ENCODE peak calls at places on chromosomes 2 and 18, in seven cellular contexts. One of them, this sample, is unnamed.

GRCh38 chr2:28736034-28736433 is 15.6 kb upstream of the PPP1CB start:
- DNase-seq in activated T-helper 1 cell treated with anti-CD3 and anti-CD28 coated beads, Interleukin-2, amount 50 U/mL, for 16 hours: no peak
- DNase-seq in Daoy: no peak
- DNase-seq in endothelial cell: no peak
- DNase-seq in HuH-7: no peak
- DNase-seq in esophagus muscularis mucosa: no peak
- DNase-seq in NCI-H446: peak; percentile 39
- DNase-seq in this sample: no peak

GRCh38 chr2:5696351-5696740 is 4.2 kb downstream of the SOX11 start:
- DNase-seq in HuH-7: no peak
- DNase-seq in esophagus muscularis mucosa: peak; percentile 19
- DNase-seq in endothelial cell: peak; percentile 47
- DNase-seq in NCI-H446: no peak
- DNase-seq in activated T-helper 1 cell treated with anti-CD3 and anti-CD28 coated beads, Interleukin-2, amount 50 U/mL, for 16 hours: no peak
- DNase-seq in Daoy: peak; percentile 69
- DNase-seq in this sample: no peak

GRCh38 chr2:198004921-198005829 is 200.8 kb downstream of the PLCL1 start:
- DNase-seq in activated T-helper 1 cell treated with anti-CD3 and anti-CD28 coated beads, Interleukin-2, amount 50 U/mL, for 16 hours: peak; percentile 12
- DNase-seq in endothelial cell: no peak
- DNase-seq in NCI-H446: no peak
- DNase-seq in HuH-7: no peak
- DNase-seq in esophagus muscularis mucosa: no peak
- DNase-seq in Daoy: no peak
- DNase-seq in this sample: no peak

GRCh38 chr2:28360742-28361293 is 31.8 kb upstream of the FOSL2 start:
- DNase-seq in esophagus muscularis mucosa: no peak
- DNase-seq in activated T-helper 1 cell treated with anti-CD3 and anti-CD28 coated beads, Interleukin-2, amount 50 U/mL, for 16 hours: no peak
- DNase-seq in NCI-H446: no peak
- DNase-seq in endothelial cell: no peak
- DNase-seq in HuH-7: no peak
- DNase-seq in Daoy: peak; percentile 80
- DNase-seq in this sample: no peak

GRCh38 chr2:11376071-11376470 is 31.6 kb upstream of the ROCK2 start:
- DNase-seq in NCI-H446: no peak
- DNase-seq in Daoy: no peak
- DNase-seq in esophagus muscularis mucosa: no peak
- DNase-seq in HuH-7: no peak
- DNase-seq in activated T-helper 1 cell treated with anti-CD3 and anti-CD28 coated beads, Interleukin-2, amount 50 U/mL, for 16 hours: no peak
- DNase-seq in endothelial cell: no peak
- DNase-seq in this sample: no peak

GRCh38 chr2:225660262-225661091 is 261.0 kb downstream of the NYAP2 start:
- DNase-seq in Daoy: peak; percentile 58
- DNase-seq in NCI-H446: peak; percentile 68
- DNase-seq in activated T-helper 1 cell treated with anti-CD3 and anti-CD28 coated beads, Interleukin-2, amount 50 U/mL, for 16 hours: peak; percentile 51
- DNase-seq in esophagus muscularis mucosa: no peak
- DNase-seq in HuH-7: peak; percentile 28
- DNase-seq in endothelial cell: peak; percentile 76
- DNase-seq in this sample: peak; percentile 40

GRCh38 chr2:199197448-199197847 is 260.3 kb downstream of the SATB2 start:
- DNase-seq in endothelial cell: no peak
- DNase-seq in HuH-7: no peak
- DNase-seq in NCI-H446: no peak
- DNase-seq in activated T-helper 1 cell treated with anti-CD3 and anti-CD28 coated beads, Interleukin-2, amount 50 U/mL, for 16 hours: no peak
- DNase-seq in Daoy: peak; percentile 11
- DNase-seq in esophagus muscularis mucosa: no peak
- DNase-seq in this sample: no peak

GRCh38 chr2:95509408-95509807 is 24.9 kb upstream of the TRIM43B start:
- DNase-seq in esophagus muscularis mucosa: no peak
- DNase-seq in HuH-7: no peak
- DNase-seq in endothelial cell: no peak
- DNase-seq in Daoy: no peak
- DNase-seq in NCI-H446: no peak
- DNase-seq in activated T-helper 1 cell treated with anti-CD3 and anti-CD28 coated beads, Interleukin-2, amount 50 U/mL, for 16 hours: no peak
- DNase-seq in this sample: no peak

GRCh38 chr2:88450186-88450585 is 2.3 kb downstream of the FOXI3 start:
- DNase-seq in endothelial cell: no peak
- DNase-seq in esophagus muscularis mucosa: no peak
- DNase-seq in HuH-7: no peak
- DNase-seq in Daoy: no peak
- DNase-seq in activated T-helper 1 cell treated with anti-CD3 and anti-CD28 coated beads, Interleukin-2, amount 50 U/mL, for 16 hours: no peak
- DNase-seq in NCI-H446: no peak
- DNase-seq in this sample: no peak

GRCh38 chr2:133241231-133241575 is 327.1 kb downstream of the NCKAP5 start:
- DNase-seq in endothelial cell: no peak
- DNase-seq in esophagus muscularis mucosa: no peak
- DNase-seq in HuH-7: no peak
- DNase-seq in activated T-helper 1 cell treated with anti-CD3 and anti-CD28 coated beads, Interleukin-2, amount 50 U/mL, for 16 hours: no peak
- DNase-seq in Daoy: no peak
- DNase-seq in NCI-H446: no peak
- DNase-seq in this sample: no peak

GRCh38 chr2:235116885-235117492 is 165.2 kb downstream of the SH3BP4 start:
- DNase-seq in esophagus muscularis mucosa: no peak
- DNase-seq in NCI-H446: peak; percentile 33
- DNase-seq in activated T-helper 1 cell treated with anti-CD3 and anti-CD28 coated beads, Interleukin-2, amount 50 U/mL, for 16 hours: no peak
- DNase-seq in HuH-7: peak; percentile 19
- DNase-seq in Daoy: no peak
- DNase-seq in endothelial cell: no peak
- DNase-seq in this sample: no peak

GRCh38 chr18:49018961-49019445 is 68.2 kb upstream of the SMAD7 start:
- DNase-seq in esophagus muscularis mucosa: no peak
- DNase-seq in HuH-7: no peak
- DNase-seq in endothelial cell: no peak
- DNase-seq in activated T-helper 1 cell treated with anti-CD3 and anti-CD28 coated beads, Interleukin-2, amount 50 U/mL, for 16 hours: no peak
- DNase-seq in NCI-H446: no peak
- DNase-seq in Daoy: no peak
- DNase-seq in this sample: no peak

GRCh38 chr2:134491796-134492441 is 226.9 kb downstream of the TMEM163 start:
- DNase-seq in esophagus muscularis mucosa: no peak
- DNase-seq in endothelial cell: no peak
- DNase-seq in HuH-7: no peak
- DNase-seq in NCI-H446: no peak
- DNase-seq in activated T-helper 1 cell treated with anti-CD3 and anti-CD28 coated beads, Interleukin-2, amount 50 U/mL, for 16 hours: no peak
- DNase-seq in Daoy: peak; percentile 37
- DNase-seq in this sample: no peak

GRCh38 chr2:217918220-217919024 is 84.4 kb downstream of the TNS1 start:
- DNase-seq in HuH-7: peak; percentile 58
- DNase-seq in activated T-helper 1 cell treated with anti-CD3 and anti-CD28 coated beads, Interleukin-2, amount 50 U/mL, for 16 hours: no peak
- DNase-seq in esophagus muscularis mucosa: no peak
- DNase-seq in Daoy: peak; percentile 59
- DNase-seq in endothelial cell: peak; percentile 37
- DNase-seq in NCI-H446: no peak
- DNase-seq in this sample: no peak

GRCh38 chr2:172931256-172931894 is 144.3 kb upstream of the MAP3K20 start:
- DNase-seq in esophagus muscularis mucosa: no peak
- DNase-seq in Daoy: peak; percentile 71
- DNase-seq in endothelial cell: peak; percentile 27
- DNase-seq in activated T-helper 1 cell treated with anti-CD3 and anti-CD28 coated beads, Interleukin-2, amount 50 U/mL, for 16 hours: no peak
- DNase-seq in HuH-7: no peak
- DNase-seq in NCI-H446: no peak
- DNase-seq in this sample: no peak

GRCh38 chr2:62464608-62465007 is 41.4 kb downstream of the TMEM17 start:
- DNase-seq in endothelial cell: no peak
- DNase-seq in activated T-helper 1 cell treated with anti-CD3 and anti-CD28 coated beads, Interleukin-2, amount 50 U/mL, for 16 hours: no peak
- DNase-seq in NCI-H446: no peak
- DNase-seq in HuH-7: no peak
- DNase-seq in esophagus muscularis mucosa: no peak
- DNase-seq in Daoy: no peak
- DNase-seq in this sample: no peak

GRCh38 chr2:233115761-233116160 is 55.6 kb downstream of the INPP5D start:
- DNase-seq in NCI-H446: no peak
- DNase-seq in endothelial cell: no peak
- DNase-seq in Daoy: no peak
- DNase-seq in activated T-helper 1 cell treated with anti-CD3 and anti-CD28 coated beads, Interleukin-2, amount 50 U/mL, for 16 hours: no peak
- DNase-seq in HuH-7: no peak
- DNase-seq in esophagus muscularis mucosa: no peak
- DNase-seq in this sample: no peak